ENCODE peak calls at places on chromosomes 11 and 22, in eight cellular contexts. I is IMR-90, Q is GM23338, C is RWPE1, J is HFF-Myc, U is fibroblast of mammary gland, A is breast epithelium, S is transverse colon. M is an unnamed sample.

GRCh38 chr22:38963872-38964271 is 6.5 kb downstream of the APOBEC3A start:
- DNase-seq in A (no peak), C (peak; percentile 10), J (no peak), Q (no peak), U (no peak), I (no peak), S (peak; percentile 94), M (no peak)

GRCh38 chr11:120073196-120073595 is 64.7 kb downstream of the TRIM29 start:
- DNase-seq in S (no peak), U (no peak), I (no peak), C (no peak), Q (no peak), J (no peak), A (no peak), M (no peak)

GRCh38 chr11:71397961-71398360 is 50.2 kb downstream of the DHCR7 start:
- DNase-seq in C (no peak), I (no peak), S (no peak), Q (no peak), A (no peak), J (no peak), U (no peak), M (no peak)

GRCh38 chr11:34380696-34381095 is 22.9 kb upstream of the ABTB2 start:
- DNase-seq in C (peak; percentile 69), S (no peak), U (peak; percentile 92), I (peak; percentile 53), A (no peak), Q (no peak), J (no peak), M (no peak)

GRCh38 chr22:40177738-40178416 is at the start of gene TNRC6B:
- DNase-seq in A (peak; percentile 83), I (peak; percentile 98), C (peak; percentile 76), U (peak; percentile 98), S (peak; percentile 80), Q (peak; percentile 98), J (peak; percentile 95), M (peak; percentile 94)

GRCh38 chr11:1260023-1260501 is 37.2 kb downstream of the MUC5B start:
- DNase-seq in A (no peak), S (peak; percentile 73), Q (peak; percentile 28), I (no peak), C (peak; percentile 77), J (no peak), U (peak; percentile 27), M (no peak)

GRCh38 chr11:88357323-88358039 is 19.9 kb upstream of the CTSC start:
- DNase-seq in U (peak; percentile 70), A (no peak), C (no peak), S (no peak), Q (no peak), J (no peak), I (peak; percentile 27), M (no peak)

GRCh38 chr11:748007-748359 is 719 bp downstream of the TALDO1 start:
- DNase-seq in C (no peak), I (no peak), J (no peak), Q (no peak), U (no peak), A (no peak), S (peak; percentile 22), M (no peak)

GRCh38 chr11:133966924-133967598 is 10.3 kb upstream of the IGSF9B start:
- DNase-seq in I (no peak), C (no peak), A (no peak), U (no peak), S (peak; percentile 32), J (no peak), Q (peak; percentile 83), M (no peak)

GRCh38 chr11:75495749-75496641 is 29.7 kb downstream of the GDPD5 start:
- DNase-seq in S (no peak), J (no peak), I (no peak), U (no peak), C (no peak), A (no peak), Q (peak; percentile 78), M (no peak)
- TF ChIP-seq CTCF in S (no peak), J (no peak), I (peak; percentile 1), U (no peak), C (no peak), A (no peak), Q (peak; percentile 51), M (peak; percentile 46)

GRCh38 chr11:22133785-22134184 is 59.1 kb upstream of the ANO5 start:
- DNase-seq in J (no peak), A (no peak), S (no peak), U (no peak), Q (no peak), I (no peak), C (no peak), M (no peak)

GRCh38 chr11:22130462-22131053 is 62.3 kb upstream of the ANO5 start:
- DNase-seq in U (no peak), Q (peak; percentile 64), S (no peak), I (no peak), C (no peak), J (no peak), A (no peak), M (no peak)
- TF ChIP-seq CTCF in U (peak; percentile 8), Q (peak; percentile 67), S (no peak), I (peak; percentile 14), C (peak; percentile 18), J (no peak), A (no peak), M (peak; percentile 60)

GRCh38 chr11:67373916-67374570 is 645 bp upstream of the CLCF1 start:
- DNase-seq in I (peak; percentile 96), C (peak; percentile 96), S (peak; percentile 83), A (peak; percentile 87), J (no peak), U (peak; percentile 99), Q (peak; percentile 86), M (peak; percentile 82)
- TF ChIP-seq CTCF in I (peak; percentile 44), C (peak; percentile 62), S (peak; percentile 53), A (peak; percentile 53), J (peak; percentile 52), U (peak; percentile 29), Q (peak; percentile 57), M (peak; percentile 50)

GRCh38 chr11:111978028-111978771 is 41.1 kb downstream of the DIXDC1 start:
- DNase-seq in J (peak; percentile 37), U (peak; percentile 73), A (peak; percentile 73), Q (peak; percentile 92), I (peak; percentile 64), S (peak; percentile 37), C (peak; percentile 68), M (no peak)
- TF ChIP-seq CTCF in J (no peak), U (peak; percentile 6), A (peak; percentile 20), Q (no peak), I (no peak), S (no peak), C (no peak), M (no peak)

GRCh38 chr11:134980819-134981710 is 569.0 kb upstream of the B3GAT1 start:
- DNase-seq in I (no peak), J (no peak), S (no peak), Q (no peak), A (no peak), C (no peak), U (no peak), M (no peak)

GRCh38 chr11:134976540-134976939 is 564.5 kb upstream of the B3GAT1 start:
- DNase-seq in Q (no peak), U (no peak), A (no peak), I (no peak), C (no peak), S (peak; percentile 20), J (no peak), M (no peak)

GRCh38 chr11:134981824-134982223 is 569.8 kb upstream of the B3GAT1 start:
- DNase-seq in S (no peak), I (no peak), U (no peak), Q (no peak), J (no peak), C (no peak), A (no peak), M (no peak)

GRCh38 chr11:134975866-134976265 is 563.8 kb upstream of the B3GAT1 start:
- DNase-seq in A (no peak), J (no peak), I (no peak), C (no peak), Q (no peak), U (no peak), S (peak; percentile 31), M (no peak)

GRCh38 chr11:134978388-134979088 is 566.5 kb upstream of the B3GAT1 start:
- DNase-seq in A (no peak), I (no peak), Q (peak; percentile 39), J (no peak), C (no peak), S (no peak), U (no peak), M (no peak)
- TF ChIP-seq CTCF in A (no peak), I (no peak), Q (peak; percentile 18), J (no peak), C (no peak), S (no peak), U (no peak), M (no peak)

GRCh38 chr11:111795333-111795985 is 29.3 kb upstream of the PPP2R1B start:
- DNase-seq in J (no peak), I (peak; percentile 82), U (peak; percentile 92), Q (no peak), A (no peak), C (no peak), S (no peak), M (no peak)
- TF ChIP-seq CTCF in J (no peak), I (no peak), U (no peak), Q (no peak), A (no peak), C (no peak), S (no peak), M (no peak)

M was measured in retinal pigment epithelial cell.